ENCODE peak calls at places on chromosomes 16 and 17, in four cellular contexts. One of them, this sample, is unnamed.

GRCh38 chr17:12522743-12523181 is 142.9 kb upstream of the MYOCD start:
- DNase-seq in psoas muscle: no peak
- DNase-seq in GF-D8: no peak
- DNase-seq in mesendoderm: peak
- DNase-seq in this sample: peak

GRCh38 chr17:57552114-57552601 is 192.9 kb downstream of the CCDC182 start:
- DNase-seq in psoas muscle: peak
- DNase-seq in GF-D8: no peak
- DNase-seq in mesendoderm: peak
- DNase-seq in this sample: peak

GRCh38 chr16:81537721-81538561 is 93.3 kb downstream of the CMIP start:
- DNase-seq in psoas muscle: no peak
- DNase-seq in GF-D8: no peak
- DNase-seq in mesendoderm: no peak
- DNase-seq in this sample: peak

GRCh38 chr17:2710804-2711607 is 558 bp downstream of the CLUH start:
- DNase-seq in psoas muscle: peak
- DNase-seq in GF-D8: no peak
- DNase-seq in mesendoderm: peak
- DNase-seq in this sample: peak

GRCh38 chr17:63698886-63699637 is 863 bp downstream of the LIMD2 start:
- DNase-seq in psoas muscle: peak
- DNase-seq in GF-D8: peak
- DNase-seq in mesendoderm: peak
- DNase-seq in this sample: peak

GRCh38 chr17:40319651-40320550 is 10.9 kb downstream of the RARA start:
- DNase-seq in psoas muscle: peak
- DNase-seq in GF-D8: peak
- DNase-seq in mesendoderm: no peak
- DNase-seq in this sample: no peak

GRCh38 chr17:29112780-29113295 is 67.4 kb downstream of the MYO18A start:
- DNase-seq in psoas muscle: peak
- DNase-seq in GF-D8: peak
- DNase-seq in mesendoderm: no peak
- DNase-seq in this sample: no peak

GRCh38 chr16:73170587-73170986 is 122.7 kb upstream of the ZFHX3 start:
- DNase-seq in psoas muscle: no peak
- DNase-seq in GF-D8: no peak
- DNase-seq in mesendoderm: peak
- DNase-seq in this sample: peak

GRCh38 chr16:76182092-76182635 is 95.0 kb upstream of the CNTNAP4 start:
- DNase-seq in psoas muscle: no peak
- DNase-seq in GF-D8: no peak
- DNase-seq in mesendoderm: no peak
- DNase-seq in this sample: no peak

GRCh38 chr17:55750750-55751641 is at the start of gene PCTP:
- DNase-seq in psoas muscle: peak
- DNase-seq in GF-D8: peak
- DNase-seq in mesendoderm: peak
- DNase-seq in this sample: peak

GRCh38 chr16:1532081-1532760 is 1.2 kb upstream of the TMEM204 start:
- DNase-seq in psoas muscle: peak
- DNase-seq in GF-D8: no peak
- DNase-seq in mesendoderm: no peak
- DNase-seq in this sample: no peak

GRCh38 chr17:78322858-78323455 is 36.9 kb downstream of the SOCS3 start:
- DNase-seq in psoas muscle: peak
- DNase-seq in GF-D8: no peak
- DNase-seq in mesendoderm: no peak
- DNase-seq in this sample: peak

GRCh38 chr17:74512041-74512440 is 19.2 kb downstream of the CD300LB start:
- DNase-seq in psoas muscle: peak
- DNase-seq in GF-D8: no peak
- DNase-seq in mesendoderm: no peak
- DNase-seq in this sample: no peak

GRCh38 chr17:60863892-60864673 is 186.4 kb downstream of the BCAS3 start:
- DNase-seq in psoas muscle: no peak
- DNase-seq in GF-D8: peak
- DNase-seq in mesendoderm: peak
- DNase-seq in this sample: no peak

GRCh38 chr17:17872468-17873345 is 35.9 kb upstream of the SREBF1 start:
- DNase-seq in psoas muscle: no peak
- DNase-seq in GF-D8: no peak
- DNase-seq in mesendoderm: no peak
- DNase-seq in this sample: no peak

GRCh38 chr17:69581061-69581955 is 166.8 kb downstream of the MAP2K6 start:
- DNase-seq in psoas muscle: no peak
- DNase-seq in GF-D8: no peak
- DNase-seq in mesendoderm: no peak
- DNase-seq in this sample: peak

GRCh38 chr16:3457434-3458252 is 14.2 kb downstream of the NAA60 start:
- DNase-seq in psoas muscle: peak
- DNase-seq in GF-D8: peak
- DNase-seq in mesendoderm: peak
- DNase-seq in this sample: peak

GRCh38 chr17:80028030-80028429 is 7.6 kb downstream of the TBC1D16 start:
- DNase-seq in psoas muscle: no peak
- DNase-seq in GF-D8: no peak
- DNase-seq in mesendoderm: no peak
- DNase-seq in this sample: no peak

GRCh38 chr16:26598061-26598460 is 468.7 kb upstream of the C16orf82 start:
- DNase-seq in psoas muscle: no peak
- DNase-seq in GF-D8: no peak
- DNase-seq in mesendoderm: peak
- DNase-seq in this sample: no peak

GRCh38 chr17:38868095-38868967 is 1.5 kb upstream of the LASP1 start:
- DNase-seq in psoas muscle: peak
- DNase-seq in GF-D8: no peak
- DNase-seq in mesendoderm: peak
- DNase-seq in this sample: peak

GRCh38 chr17:18045691-18046090 is 6.5 kb downstream of the GID4 start:
- DNase-seq in psoas muscle: no peak
- DNase-seq in GF-D8: no peak
- DNase-seq in mesendoderm: no peak
- DNase-seq in this sample: no peak

This sample was measured in left kidney.